ENCODE peak calls at places on chromosomes 7 and 10, in four cellular contexts. One of them, this sample, is unnamed.

GRCh38 chr7:45065031-45065995 is 23.5 kb downstream of the NACAD start:
- DNase-seq in AG09309: no peak
- DNase-seq in CD4-positive, alpha-beta memory T cell: no peak
- DNase-seq in upper lobe of left lung: no peak
- DNase-seq in this sample: no peak

GRCh38 chr10:102419561-102420442 is 834 bp upstream of the FBXL15 start:
- DNase-seq in AG09309: no peak
- DNase-seq in CD4-positive, alpha-beta memory T cell: peak
- DNase-seq in upper lobe of left lung: peak
- DNase-seq in this sample: peak

GRCh38 chr10:9759596-9759995 is 1258.1 kb upstream of the CELF2 start:
- DNase-seq in AG09309: no peak
- DNase-seq in CD4-positive, alpha-beta memory T cell: no peak
- DNase-seq in upper lobe of left lung: no peak
- DNase-seq in this sample: no peak

GRCh38 chr7:5997210-5997808 is 11.5 kb downstream of the PMS2 start:
- DNase-seq in AG09309: no peak
- DNase-seq in CD4-positive, alpha-beta memory T cell: peak
- DNase-seq in upper lobe of left lung: peak
- DNase-seq in this sample: peak

GRCh38 chr7:135923700-135924261 is 53.4 kb downstream of the MTPN start:
- DNase-seq in AG09309: peak
- DNase-seq in CD4-positive, alpha-beta memory T cell: no peak
- DNase-seq in upper lobe of left lung: no peak
- DNase-seq in this sample: no peak

GRCh38 chr7:33728779-33729646 is 176.3 kb upstream of the BMPER start:
- DNase-seq in AG09309: no peak
- DNase-seq in CD4-positive, alpha-beta memory T cell: no peak
- DNase-seq in upper lobe of left lung: no peak
- DNase-seq in this sample: no peak

GRCh38 chr7:40747856-40748255 is 613.1 kb downstream of the SUGCT start:
- DNase-seq in AG09309: peak
- DNase-seq in CD4-positive, alpha-beta memory T cell: no peak
- DNase-seq in upper lobe of left lung: no peak
- DNase-seq in this sample: no peak

GRCh38 chr10:24618401-24618800 is 105.3 kb downstream of the ARHGAP21 start:
- DNase-seq in AG09309: no peak
- DNase-seq in CD4-positive, alpha-beta memory T cell: no peak
- DNase-seq in upper lobe of left lung: no peak
- DNase-seq in this sample: no peak

GRCh38 chr7:135253851-135254815 is 20.5 kb downstream of the STRA8 start:
- DNase-seq in AG09309: peak
- DNase-seq in CD4-positive, alpha-beta memory T cell: no peak
- DNase-seq in upper lobe of left lung: peak
- DNase-seq in this sample: no peak

GRCh38 chr7:22120391-22121053 is 174.8 kb upstream of the CDCA7L start:
- DNase-seq in AG09309: no peak
- DNase-seq in CD4-positive, alpha-beta memory T cell: no peak
- DNase-seq in upper lobe of left lung: no peak
- DNase-seq in this sample: no peak

GRCh38 chr7:36784991-36785940 is 61.0 kb upstream of the AOAH start:
- DNase-seq in AG09309: no peak
- DNase-seq in CD4-positive, alpha-beta memory T cell: peak
- DNase-seq in upper lobe of left lung: peak
- DNase-seq in this sample: peak

GRCh38 chr10:49740346-49741107 is 21.6 kb downstream of the OGDHL start:
- DNase-seq in AG09309: no peak
- DNase-seq in CD4-positive, alpha-beta memory T cell: no peak
- DNase-seq in upper lobe of left lung: no peak
- DNase-seq in this sample: no peak

GRCh38 chr10:102404361-102405107 is 9.0 kb downstream of the NFKB2 start:
- DNase-seq in AG09309: no peak
- DNase-seq in CD4-positive, alpha-beta memory T cell: no peak
- DNase-seq in upper lobe of left lung: no peak
- DNase-seq in this sample: no peak

GRCh38 chr10:110617455-110618162 is 26.5 kb upstream of the RBM20 start:
- DNase-seq in AG09309: no peak
- DNase-seq in CD4-positive, alpha-beta memory T cell: no peak
- DNase-seq in upper lobe of left lung: no peak
- DNase-seq in this sample: peak

GRCh38 chr10:75284097-75284485 is 48.3 kb upstream of the COMTD1 start:
- DNase-seq in AG09309: no peak
- DNase-seq in CD4-positive, alpha-beta memory T cell: no peak
- DNase-seq in upper lobe of left lung: no peak
- DNase-seq in this sample: no peak

GRCh38 chr10:63464402-63465292 is 1.1 kb downstream of the JMJD1C start:
- DNase-seq in AG09309: no peak
- DNase-seq in CD4-positive, alpha-beta memory T cell: no peak
- DNase-seq in upper lobe of left lung: no peak
- DNase-seq in this sample: no peak

GRCh38 chr7:92837214-92837749 is 909 bp upstream of the CDK6 start:
- DNase-seq in AG09309: no peak
- DNase-seq in CD4-positive, alpha-beta memory T cell: no peak
- DNase-seq in upper lobe of left lung: no peak
- DNase-seq in this sample: peak

GRCh38 chr10:17801507-17801906 is 7.6 kb upstream of the MRC1 start:
- DNase-seq in AG09309: no peak
- DNase-seq in CD4-positive, alpha-beta memory T cell: no peak
- DNase-seq in upper lobe of left lung: no peak
- DNase-seq in this sample: no peak

GRCh38 chr10:29916669-29917068 is 142.7 kb downstream of the JCAD start:
- DNase-seq in AG09309: no peak
- DNase-seq in CD4-positive, alpha-beta memory T cell: no peak
- DNase-seq in upper lobe of left lung: no peak
- DNase-seq in this sample: no peak

GRCh38 chr10:28359334-28359733 is 56.5 kb upstream of the MPP7 start:
- DNase-seq in AG09309: no peak
- DNase-seq in CD4-positive, alpha-beta memory T cell: no peak
- DNase-seq in upper lobe of left lung: no peak
- DNase-seq in this sample: no peak

GRCh38 chr10:119409906-119410305 is 132.6 kb downstream of the RGS10 start:
- DNase-seq in AG09309: no peak
- DNase-seq in CD4-positive, alpha-beta memory T cell: no peak
- DNase-seq in upper lobe of left lung: no peak
- DNase-seq in this sample: no peak

GRCh38 chr10:98267069-98267893 is 713 bp downstream of the LOXL4 start:
- DNase-seq in AG09309: no peak
- DNase-seq in CD4-positive, alpha-beta memory T cell: no peak
- DNase-seq in upper lobe of left lung: no peak
- DNase-seq in this sample: no peak
- H3K4me3 ChIP-seq in AG09309: peak
- H3K4me3 ChIP-seq in CD4-positive, alpha-beta memory T cell: no peak
- H3K4me3 ChIP-seq in upper lobe of left lung: peak
- H3K4me3 ChIP-seq in this sample: no peak

GRCh38 chr10:91035650-91036292 is 114.9 kb upstream of the ANKRD1 start:
- DNase-seq in AG09309: no peak
- DNase-seq in CD4-positive, alpha-beta memory T cell: no peak
- DNase-seq in upper lobe of left lung: no peak
- DNase-seq in this sample: no peak

GRCh38 chr10:91034494-91035157 is 113.7 kb upstream of the ANKRD1 start:
- DNase-seq in AG09309: no peak
- DNase-seq in CD4-positive, alpha-beta memory T cell: no peak
- DNase-seq in upper lobe of left lung: peak
- DNase-seq in this sample: no peak

GRCh38 chr10:91032614-91033248 is 111.8 kb upstream of the ANKRD1 start:
- DNase-seq in AG09309: no peak
- DNase-seq in CD4-positive, alpha-beta memory T cell: no peak
- DNase-seq in upper lobe of left lung: no peak
- DNase-seq in this sample: no peak

GRCh38 chr10:91033536-91033935 is 112.6 kb upstream of the ANKRD1 start:
- DNase-seq in AG09309: no peak
- DNase-seq in CD4-positive, alpha-beta memory T cell: no peak
- DNase-seq in upper lobe of left lung: no peak
- DNase-seq in this sample: no peak

GRCh38 chr10:91034042-91034441 is 113.2 kb upstream of the ANKRD1 start:
- DNase-seq in AG09309: no peak
- DNase-seq in CD4-positive, alpha-beta memory T cell: peak
- DNase-seq in upper lobe of left lung: no peak
- DNase-seq in this sample: peak
- H3K4me3 ChIP-seq in AG09309: no peak
- H3K4me3 ChIP-seq in CD4-positive, alpha-beta memory T cell: no peak
- H3K4me3 ChIP-seq in upper lobe of left lung: no peak
- H3K4me3 ChIP-seq in this sample: no peak

GRCh38 chr10:112954974-112955735 is 5.1 kb downstream of the TCF7L2 start:
- DNase-seq in AG09309: no peak
- DNase-seq in CD4-positive, alpha-beta memory T cell: no peak
- DNase-seq in upper lobe of left lung: no peak
- DNase-seq in this sample: no peak
- H3K4me3 ChIP-seq in AG09309: peak
- H3K4me3 ChIP-seq in CD4-positive, alpha-beta memory T cell: no peak
- H3K4me3 ChIP-seq in upper lobe of left lung: peak
- H3K4me3 ChIP-seq in this sample: no peak

DNA sequence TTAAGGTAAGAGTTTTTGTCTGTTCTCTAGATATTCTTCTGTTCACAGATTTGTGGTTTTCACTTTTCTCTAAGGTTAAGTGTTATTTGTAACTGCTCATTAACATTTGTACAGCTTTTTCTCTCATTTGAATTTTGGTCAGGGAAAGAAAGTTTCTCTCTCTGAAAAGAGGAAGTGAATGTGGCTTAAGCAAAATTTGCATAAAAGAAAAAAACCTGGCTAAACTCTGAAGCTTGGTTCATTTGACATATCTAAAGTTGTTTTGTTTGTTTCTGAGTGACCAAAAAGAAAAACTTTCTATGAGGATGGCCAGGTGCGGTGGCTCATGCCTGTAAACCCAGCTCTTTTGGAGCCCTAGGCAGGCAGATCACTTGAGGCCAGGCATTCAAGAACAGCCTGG is 22.0 kb upstream of the SLC26A4 start:
- DNase-seq in AG09309: no peak
- DNase-seq in CD4-positive, alpha-beta memory T cell: no peak
- DNase-seq in upper lobe of left lung: no peak
- DNase-seq in this sample: no peak
- H3K4me3 ChIP-seq in AG09309: no peak
- H3K4me3 ChIP-seq in CD4-positive, alpha-beta memory T cell: no peak
- H3K4me3 ChIP-seq in upper lobe of left lung: no peak
- H3K4me3 ChIP-seq in this sample: no peak